ENCODE peak calls at places on chromosomes 2 and 18, in five cellular contexts. K is stomach; X is thoracic aorta; P is CD8-positive, alpha-beta T cell; W is fibroblast of lung. J is an unnamed sample.

GRCh38 chr2:180728928-180729559 is 251.4 kb upstream of the UBE2E3 start:
- DNase-seq in K (no peak), P (no peak), W (peak), X (no peak), J (peak)

GRCh38 chr2:223970343-223971128 is 13.3 kb downstream of the MRPL44 start:
- DNase-seq in X (no peak), K (peak), P (peak), W (peak), J (peak)

GRCh38 chr2:221463235-221463896 is 108.7 kb downstream of the EPHA4 start:
- DNase-seq in X (no peak), W (no peak), P (no peak), K (no peak), J (peak)

GRCh38 chr2:18611604-18612003 is 22.2 kb upstream of the NT5C1B start:
- DNase-seq in P (no peak), X (no peak), W (no peak), K (peak), J (no peak)

GRCh38 chr2:166375736-166376487 is at the start of gene SCN9A:
- DNase-seq in P (no peak), W (peak), X (peak), K (peak), J (peak)

GRCh38 chr2:8935984-8936383 is 67.5 kb downstream of the MBOAT2 start:
- DNase-seq in K (no peak), W (no peak), P (no peak), X (no peak), J (no peak)

GRCh38 chr2:240525802-240526201 is 32.0 kb downstream of the ANKMY1 start:
- DNase-seq in W (no peak), K (no peak), X (no peak), P (no peak), J (no peak)

GRCh38 chr2:233006648-233007047 is 6.4 kb downstream of the NGEF start:
- DNase-seq in X (no peak), W (no peak), P (no peak), K (no peak), J (no peak)

GRCh38 chr18:46173393-46174316 is 69.5 kb downstream of the HAUS1 start:
- DNase-seq in K (peak), P (peak), X (peak), W (peak), J (peak)

GRCh38 chr2:173311844-173312606 is 42.6 kb upstream of the CDCA7 start:
- DNase-seq in P (no peak), W (no peak), X (no peak), K (no peak), J (no peak)
- H3K4me3 ChIP-seq in P (no peak), W (no peak), X (no peak), K (no peak), J (no peak)

DNA sequence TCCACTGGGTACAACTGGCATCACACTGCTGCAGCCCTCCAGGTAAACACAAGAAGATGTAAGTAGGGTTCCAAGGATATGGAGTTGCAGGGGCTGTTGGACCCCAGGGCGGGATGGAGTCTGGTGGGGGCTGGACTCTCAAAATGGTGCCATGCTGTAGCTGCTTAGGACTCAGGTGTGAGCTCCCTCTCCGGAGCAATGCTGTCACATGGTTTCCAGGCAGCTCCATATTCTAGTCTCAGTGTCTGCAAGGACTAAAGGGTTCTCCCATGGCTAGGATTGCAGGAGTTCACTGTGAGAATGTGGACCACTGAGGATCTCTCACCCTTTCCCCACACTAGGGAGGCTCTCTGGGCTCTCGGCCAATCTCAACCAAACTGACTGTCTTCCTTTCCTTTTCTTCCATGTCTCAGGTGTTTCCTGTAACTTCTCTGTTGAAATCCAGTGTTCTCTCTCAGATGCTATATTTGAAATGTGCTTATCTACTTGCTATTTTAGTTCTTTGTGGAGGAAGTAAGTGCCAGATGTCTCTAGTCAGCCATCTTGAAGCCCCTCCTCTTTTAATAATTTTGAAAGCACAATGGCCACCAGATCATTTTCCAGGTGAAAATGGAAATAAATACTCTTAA is 57.6 kb downstream of the CCNT2 start:
- DNase-seq in K (no peak), P (no peak), W (no peak), X (no peak), J (no peak)
- TF ChIP-seq CTCF in K (no peak), P (no peak), W (no peak), X (no peak), J (no peak)

GRCh38 chr2:38771632-38772031 is 6.4 kb upstream of the GEMIN6 start:
- DNase-seq in K (no peak), P (no peak), X (no peak), W (peak), J (no peak)
- H3K4me3 ChIP-seq in K (no peak), P (no peak), X (no peak), W (no peak), J (no peak)

GRCh38 chr2:206558492-206558891 is 83.8 kb upstream of the FAM237A start:
- DNase-seq in X (no peak), W (peak), K (no peak), P (no peak), J (no peak)

GRCh38 chr2:206555721-206556120 is 86.6 kb upstream of the FAM237A start:
- DNase-seq in X (no peak), W (peak), P (no peak), K (no peak), J (no peak)

GRCh38 chr2:206561962-206562361 is 80.3 kb upstream of the FAM237A start:
- DNase-seq in K (no peak), P (no peak), W (no peak), X (no peak), J (no peak)

GRCh38 chr2:206562375-206562774 is 79.9 kb upstream of the FAM237A start:
- DNase-seq in P (no peak), K (no peak), X (no peak), W (peak), J (no peak)

DNA sequence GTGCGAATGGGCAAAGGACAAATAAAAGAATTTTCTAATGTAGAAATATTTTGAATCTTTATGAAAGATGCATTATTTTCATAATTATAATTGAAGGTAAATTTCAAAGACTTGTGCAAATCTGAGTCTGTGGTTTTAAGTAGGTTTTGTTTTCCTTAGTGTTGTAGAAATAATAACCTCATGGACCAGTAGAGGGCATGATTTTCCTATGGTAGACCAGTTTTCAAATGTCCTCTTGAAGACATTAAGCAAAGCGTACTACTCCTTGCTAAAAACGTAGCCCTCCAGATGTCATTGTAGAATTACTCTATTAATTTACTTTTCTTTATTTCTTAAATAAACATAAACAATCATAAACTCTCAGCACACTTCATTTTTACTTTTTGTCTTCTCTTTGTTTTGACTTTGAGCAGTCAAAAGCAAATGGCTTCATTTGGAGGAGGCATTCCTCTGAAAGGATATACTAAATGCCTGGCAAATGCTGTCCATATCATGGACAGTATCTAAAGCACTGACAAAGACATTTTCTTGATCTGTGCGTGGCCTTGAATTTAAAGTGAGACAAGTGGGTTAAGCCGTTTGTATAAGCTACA is 85.8 kb upstream of the FAM237A start:
- DNase-seq in P (no peak), K (no peak), W (peak), X (no peak), J (peak)
- TF ChIP-seq CTCF in P (peak), K (peak), W (peak), X (peak), J (peak)

GRCh38 chr2:85066874-85067351 is 66.3 kb upstream of the TCF7L1 start:
- DNase-seq in P (peak), W (peak), K (peak), X (peak), J (peak)
- H3K4me3 ChIP-seq in P (no peak), W (peak), K (peak), X (peak), J (no peak)

GRCh38 chr2:204265701-204266310 is 279.5 kb upstream of the PARD3B start:
- DNase-seq in W (no peak), X (no peak), P (no peak), K (no peak), J (no peak)

GRCh38 chr2:204264746-204265145 is 280.5 kb upstream of the PARD3B start:
- DNase-seq in P (no peak), X (no peak), K (no peak), W (no peak), J (no peak)

GRCh38 chr2:204261776-204262175 is 283.5 kb upstream of the PARD3B start:
- DNase-seq in X (no peak), W (no peak), P (no peak), K (no peak), J (no peak)

GRCh38 chr2:204260906-204261305 is 284.4 kb upstream of the PARD3B start:
- DNase-seq in W (no peak), X (no peak), P (no peak), K (no peak), J (no peak)

GRCh38 chr2:204264068-204264693 is 281.1 kb upstream of the PARD3B start:
- DNase-seq in K (no peak), P (no peak), W (no peak), X (no peak), J (no peak)
- TF ChIP-seq CTCF in K (no peak), P (no peak), W (no peak), X (no peak), J (no peak)